ENCODE peak calls at places on chromosome 22, in five cellular contexts. One of them, this sample, is unnamed.

GRCh38 chr22:44975444-44976262 is 34.2 kb downstream of the PHF21B start:
- DNase-seq in AG09309: peak; percentile 23
- DNase-seq in kidney: peak; percentile 92
- DNase-seq in AG04450: peak; percentile 51
- DNase-seq in iris pigment epithelial cell: peak; percentile 70
- DNase-seq in this sample: peak; percentile 17

GRCh38 chr22:31575190-31575589 is 78.9 kb downstream of the SFI1 start:
- DNase-seq in AG04450: no peak
- DNase-seq in AG09309: no peak
- DNase-seq in kidney: no peak
- DNase-seq in iris pigment epithelial cell: no peak
- DNase-seq in this sample: no peak

GRCh38 chr22:42820075-42820763 is 36.9 kb downstream of the ARFGAP3 start:
- DNase-seq in AG09309: peak; percentile 55
- DNase-seq in iris pigment epithelial cell: peak; percentile 69
- DNase-seq in kidney: no peak
- DNase-seq in AG04450: peak; percentile 51
- DNase-seq in this sample: no peak

GRCh38 chr22:28893810-28894209 is 10.4 kb downstream of the ZNRF3 start:
- DNase-seq in iris pigment epithelial cell: no peak
- DNase-seq in AG04450: no peak
- DNase-seq in AG09309: no peak
- DNase-seq in kidney: no peak
- DNase-seq in this sample: no peak

GRCh38 chr22:44638966-44639739 is 62.9 kb upstream of the PRR5 start:
- DNase-seq in AG09309: no peak
- DNase-seq in kidney: peak; percentile 67
- DNase-seq in iris pigment epithelial cell: no peak
- DNase-seq in AG04450: no peak
- DNase-seq in this sample: no peak

GRCh38 chr22:45344339-45344738 is 34.6 kb downstream of the FAM118A start:
- DNase-seq in AG09309: no peak
- DNase-seq in kidney: no peak
- DNase-seq in AG04450: no peak
- DNase-seq in iris pigment epithelial cell: peak; percentile 28
- DNase-seq in this sample: no peak

GRCh38 chr22:35742342-35743100 is 24.8 kb downstream of the APOL5 start:
- DNase-seq in kidney: no peak
- DNase-seq in AG04450: no peak
- DNase-seq in AG09309: peak; percentile 46
- DNase-seq in iris pigment epithelial cell: peak; percentile 81
- DNase-seq in this sample: peak; percentile 58

GRCh38 chr22:24585927-24586546 is 6.8 kb downstream of the LRRC75B start:
- DNase-seq in iris pigment epithelial cell: no peak
- DNase-seq in kidney: peak; percentile 48
- DNase-seq in AG09309: no peak
- DNase-seq in AG04450: no peak
- DNase-seq in this sample: no peak

GRCh38 chr22:22684605-22685561 is 40.5 kb downstream of the GGTLC2 start:
- DNase-seq in AG04450: peak; percentile 57
- DNase-seq in AG09309: peak; percentile 0
- DNase-seq in iris pigment epithelial cell: peak; percentile 85
- DNase-seq in kidney: no peak
- DNase-seq in this sample: no peak

GRCh38 chr22:32623943-32624342 is 149.3 kb downstream of the FBXO7 start:
- DNase-seq in AG09309: peak; percentile 74
- DNase-seq in kidney: peak; percentile 82
- DNase-seq in iris pigment epithelial cell: peak; percentile 88
- DNase-seq in AG04450: peak; percentile 88
- DNase-seq in this sample: no peak

GRCh38 chr22:42863349-42863911 is 6.4 kb upstream of the ARFGAP3 start:
- DNase-seq in kidney: no peak
- DNase-seq in iris pigment epithelial cell: peak; percentile 92
- DNase-seq in AG04450: peak; percentile 65
- DNase-seq in AG09309: peak; percentile 53
- DNase-seq in this sample: no peak

GRCh38 chr22:20763630-20764029 is 10.3 kb upstream of the SERPIND1 start:
- DNase-seq in AG04450: no peak
- DNase-seq in iris pigment epithelial cell: no peak
- DNase-seq in kidney: no peak
- DNase-seq in AG09309: no peak
- DNase-seq in this sample: no peak

GRCh38 chr22:50210378-50211139 is 9.7 kb downstream of the SELENOO start:
- DNase-seq in AG04450: no peak
- DNase-seq in AG09309: no peak
- DNase-seq in iris pigment epithelial cell: no peak
- DNase-seq in kidney: peak; percentile 80
- DNase-seq in this sample: no peak

GRCh38 chr22:19892249-19892879 is 37.7 kb upstream of the GNB1L start:
- DNase-seq in AG09309: no peak
- DNase-seq in kidney: peak; percentile 65
- DNase-seq in iris pigment epithelial cell: peak; percentile 58
- DNase-seq in AG04450: no peak
- DNase-seq in this sample: no peak

GRCh38 chr22:39478461-39478860 is 21.6 kb downstream of the MGAT3 start:
- DNase-seq in AG04450: no peak
- DNase-seq in kidney: peak; percentile 71
- DNase-seq in iris pigment epithelial cell: no peak
- DNase-seq in AG09309: no peak
- DNase-seq in this sample: no peak

GRCh38 chr22:19710769-19711106 is 3.6 kb upstream of the SEPTIN5 start:
- DNase-seq in kidney: peak; percentile 48
- DNase-seq in AG09309: no peak
- DNase-seq in iris pigment epithelial cell: no peak
- DNase-seq in AG04450: no peak
- DNase-seq in this sample: no peak